ENCODE peak calls at places on chromosomes 13 and 19, in ten cellular contexts. One of them, this sample, is unnamed.
A peak's percentile ranks its signal among the peaks of the same experiment; 100 is the strongest.

GRCh38 chr13:95124959-95125358 is 176.3 kb downstream of the ABCC4 start:
- DNase-seq in iPS-NIHi11: no peak
- DNase-seq in stimulated activated CD4-positive, alpha-beta T cell treated with anti-CD3 and anti-CD28 coated beads, Interleukin-1b, Interleukin-23, amount 100 ng/mL, for 48 hours: no peak
- DNase-seq in endothelial cell: no peak
- DNase-seq in Daoy: no peak
- DNase-seq in small intestine: no peak
- DNase-seq in T-helper 2 cell: no peak
- DNase-seq in GM10248: no peak
- DNase-seq in posterior cingulate gyrus: no peak
- DNase-seq in CD8-positive, alpha-beta memory T cell: no peak
- DNase-seq in this sample: no peak

GRCh38 chr13:67204731-67205130 is 25.4 kb downstream of the PCDH9 start:
- DNase-seq in iPS-NIHi11: no peak
- DNase-seq in stimulated activated CD4-positive, alpha-beta T cell treated with anti-CD3 and anti-CD28 coated beads, Interleukin-1b, Interleukin-23, amount 100 ng/mL, for 48 hours: no peak
- DNase-seq in endothelial cell: no peak
- DNase-seq in Daoy: no peak
- DNase-seq in small intestine: no peak
- DNase-seq in T-helper 2 cell: no peak
- DNase-seq in GM10248: no peak
- DNase-seq in posterior cingulate gyrus: no peak
- DNase-seq in CD8-positive, alpha-beta memory T cell: no peak
- DNase-seq in this sample: no peak

GRCh38 chr13:51243832-51244231 is 21.6 kb downstream of the FAM124A start:
- DNase-seq in iPS-NIHi11: peak; percentile 65
- DNase-seq in stimulated activated CD4-positive, alpha-beta T cell treated with anti-CD3 and anti-CD28 coated beads, Interleukin-1b, Interleukin-23, amount 100 ng/mL, for 48 hours: no peak
- DNase-seq in endothelial cell: no peak
- DNase-seq in Daoy: no peak
- DNase-seq in small intestine: no peak
- DNase-seq in T-helper 2 cell: no peak
- DNase-seq in GM10248: no peak
- DNase-seq in posterior cingulate gyrus: no peak
- DNase-seq in CD8-positive, alpha-beta memory T cell: no peak
- DNase-seq in this sample: no peak

GRCh38 chr13:37484056-37484455 is 114.5 kb downstream of the POSTN start:
- DNase-seq in iPS-NIHi11: no peak
- DNase-seq in stimulated activated CD4-positive, alpha-beta T cell treated with anti-CD3 and anti-CD28 coated beads, Interleukin-1b, Interleukin-23, amount 100 ng/mL, for 48 hours: no peak
- DNase-seq in endothelial cell: no peak
- DNase-seq in Daoy: no peak
- DNase-seq in small intestine: no peak
- DNase-seq in T-helper 2 cell: no peak
- DNase-seq in GM10248: no peak
- DNase-seq in posterior cingulate gyrus: no peak
- DNase-seq in CD8-positive, alpha-beta memory T cell: no peak
- DNase-seq in this sample: no peak

GRCh38 chr19:44747739-44748425 is 626 bp upstream of the BCL3 start:
- DNase-seq in iPS-NIHi11: no peak
- DNase-seq in stimulated activated CD4-positive, alpha-beta T cell treated with anti-CD3 and anti-CD28 coated beads, Interleukin-1b, Interleukin-23, amount 100 ng/mL, for 48 hours: peak; percentile 55
- DNase-seq in endothelial cell: peak; percentile 25
- DNase-seq in Daoy: peak; percentile 71
- DNase-seq in small intestine: peak; percentile 87
- DNase-seq in T-helper 2 cell: peak; percentile 18
- DNase-seq in GM10248: no peak
- DNase-seq in posterior cingulate gyrus: peak; percentile 27
- DNase-seq in CD8-positive, alpha-beta memory T cell: no peak
- DNase-seq in this sample: peak; percentile 82

GRCh38 chr19:16289594-16289993 is 35.0 kb upstream of the KLF2 start:
- DNase-seq in iPS-NIHi11: no peak
- DNase-seq in stimulated activated CD4-positive, alpha-beta T cell treated with anti-CD3 and anti-CD28 coated beads, Interleukin-1b, Interleukin-23, amount 100 ng/mL, for 48 hours: no peak
- DNase-seq in endothelial cell: no peak
- DNase-seq in Daoy: no peak
- DNase-seq in small intestine: no peak
- DNase-seq in T-helper 2 cell: no peak
- DNase-seq in GM10248: no peak
- DNase-seq in posterior cingulate gyrus: no peak
- DNase-seq in CD8-positive, alpha-beta memory T cell: no peak
- DNase-seq in this sample: no peak

GRCh38 chr13:51955281-51955771 is 55.9 kb downstream of the ATP7B start:
- DNase-seq in iPS-NIHi11: no peak
- DNase-seq in stimulated activated CD4-positive, alpha-beta T cell treated with anti-CD3 and anti-CD28 coated beads, Interleukin-1b, Interleukin-23, amount 100 ng/mL, for 48 hours: no peak
- DNase-seq in endothelial cell: no peak
- DNase-seq in Daoy: peak; percentile 31
- DNase-seq in small intestine: peak; percentile 92
- DNase-seq in T-helper 2 cell: no peak
- DNase-seq in GM10248: no peak
- DNase-seq in posterior cingulate gyrus: no peak
- DNase-seq in CD8-positive, alpha-beta memory T cell: no peak
- DNase-seq in this sample: peak; percentile 66

GRCh38 chr19:7257148-7258041 is 36.8 kb downstream of the INSR start:
- DNase-seq in iPS-NIHi11: no peak
- DNase-seq in stimulated activated CD4-positive, alpha-beta T cell treated with anti-CD3 and anti-CD28 coated beads, Interleukin-1b, Interleukin-23, amount 100 ng/mL, for 48 hours: no peak
- DNase-seq in endothelial cell: no peak
- DNase-seq in Daoy: peak; percentile 87
- DNase-seq in small intestine: peak; percentile 86
- DNase-seq in T-helper 2 cell: no peak
- DNase-seq in GM10248: no peak
- DNase-seq in posterior cingulate gyrus: no peak
- DNase-seq in CD8-positive, alpha-beta memory T cell: no peak
- DNase-seq in this sample: no peak

GRCh38 chr19:52962394-52963228 is at the start of gene ZNF816:
- DNase-seq in iPS-NIHi11: peak; percentile 98
- DNase-seq in stimulated activated CD4-positive, alpha-beta T cell treated with anti-CD3 and anti-CD28 coated beads, Interleukin-1b, Interleukin-23, amount 100 ng/mL, for 48 hours: peak; percentile 99
- DNase-seq in endothelial cell: peak; percentile 99
- DNase-seq in Daoy: peak; percentile 98
- DNase-seq in small intestine: peak; percentile 98
- DNase-seq in T-helper 2 cell: peak; percentile 98
- DNase-seq in GM10248: peak; percentile 99
- DNase-seq in posterior cingulate gyrus: peak; percentile 86
- DNase-seq in CD8-positive, alpha-beta memory T cell: peak; percentile 99
- DNase-seq in this sample: peak; percentile 100

GRCh38 chr19:49786432-49786831 is 19.6 kb downstream of the AP2A1 start:
- DNase-seq in iPS-NIHi11: no peak
- DNase-seq in stimulated activated CD4-positive, alpha-beta T cell treated with anti-CD3 and anti-CD28 coated beads, Interleukin-1b, Interleukin-23, amount 100 ng/mL, for 48 hours: no peak
- DNase-seq in endothelial cell: no peak
- DNase-seq in Daoy: peak; percentile 39
- DNase-seq in small intestine: no peak
- DNase-seq in T-helper 2 cell: no peak
- DNase-seq in GM10248: no peak
- DNase-seq in posterior cingulate gyrus: no peak
- DNase-seq in CD8-positive, alpha-beta memory T cell: no peak
- DNase-seq in this sample: no peak

GRCh38 chr13:95357875-95358274 is 56.6 kb upstream of the ABCC4 start:
- DNase-seq in iPS-NIHi11: no peak
- DNase-seq in stimulated activated CD4-positive, alpha-beta T cell treated with anti-CD3 and anti-CD28 coated beads, Interleukin-1b, Interleukin-23, amount 100 ng/mL, for 48 hours: no peak
- DNase-seq in endothelial cell: no peak
- DNase-seq in Daoy: no peak
- DNase-seq in small intestine: no peak
- DNase-seq in T-helper 2 cell: no peak
- DNase-seq in GM10248: no peak
- DNase-seq in posterior cingulate gyrus: no peak
- DNase-seq in CD8-positive, alpha-beta memory T cell: no peak
- DNase-seq in this sample: no peak

GRCh38 chr19:17748884-17749638 is 2.2 kb upstream of the FCHO1 start:
- DNase-seq in iPS-NIHi11: no peak
- DNase-seq in stimulated activated CD4-positive, alpha-beta T cell treated with anti-CD3 and anti-CD28 coated beads, Interleukin-1b, Interleukin-23, amount 100 ng/mL, for 48 hours: no peak
- DNase-seq in endothelial cell: no peak
- DNase-seq in Daoy: no peak
- DNase-seq in small intestine: no peak
- DNase-seq in T-helper 2 cell: no peak
- DNase-seq in GM10248: no peak
- DNase-seq in posterior cingulate gyrus: no peak
- DNase-seq in CD8-positive, alpha-beta memory T cell: no peak
- DNase-seq in this sample: no peak

This sample was measured in left colon.